ENCODE peak calls at places on chromosome 1, in six cellular contexts. W is CD8-positive, alpha-beta T cell; H is AG04450; Y is NB4; G is astrocyte of the spinal cord; F is heart left ventricle. E is an unnamed sample.

GRCh38 chr1:65170511-65171142 is 22.6 kb downstream of the AK4 start:
- DNase-seq in W (no peak), H (no peak), Y (peak; percentile 43), G (peak; percentile 75), F (no peak), E (peak; percentile 51)

GRCh38 chr1:100924212-100924611 is 28.3 kb downstream of the SLC30A7 start:
- DNase-seq in W (no peak), H (no peak), Y (no peak), G (peak; percentile 3), F (no peak), E (peak; percentile 22)

GRCh38 chr1:182392045-182393028 is 747 bp upstream of the GLUL start:
- DNase-seq in W (no peak), H (no peak), Y (peak; percentile 90), G (peak; percentile 29), F (peak; percentile 87), E (peak; percentile 48)

GRCh38 chr1:62917805-62918204 is 133.9 kb downstream of the ATG4C start:
- DNase-seq in W (no peak), H (no peak), Y (no peak), G (no peak), F (no peak), E (no peak)

GRCh38 chr1:181151378-181152326 is 63.2 kb downstream of the IER5 start:
- DNase-seq in W (no peak), H (no peak), Y (no peak), G (no peak), F (no peak), E (no peak)

GRCh38 chr1:25433389-25434186 is 2.9 kb downstream of the MACO1 start:
- DNase-seq in W (no peak), H (no peak), Y (no peak), G (no peak), F (no peak), E (peak; percentile 33)

GRCh38 chr1:53134961-53135734 is 7.3 kb downstream of the SLC1A7 start:
- DNase-seq in W (no peak), H (peak; percentile 74), Y (no peak), G (no peak), F (no peak), E (peak; percentile 98)

GRCh38 chr1:29586991-29587745 is 350.8 kb downstream of the PTPRU start:
- DNase-seq in W (no peak), H (no peak), Y (peak; percentile 52), G (peak; percentile 49), F (no peak), E (peak; percentile 3)

GRCh38 chr1:221035680-221036153 is 156.5 kb downstream of the HLX start:
- DNase-seq in W (no peak), H (no peak), Y (peak; percentile 49), G (peak; percentile 55), F (no peak), E (peak; percentile 65)

DNA sequence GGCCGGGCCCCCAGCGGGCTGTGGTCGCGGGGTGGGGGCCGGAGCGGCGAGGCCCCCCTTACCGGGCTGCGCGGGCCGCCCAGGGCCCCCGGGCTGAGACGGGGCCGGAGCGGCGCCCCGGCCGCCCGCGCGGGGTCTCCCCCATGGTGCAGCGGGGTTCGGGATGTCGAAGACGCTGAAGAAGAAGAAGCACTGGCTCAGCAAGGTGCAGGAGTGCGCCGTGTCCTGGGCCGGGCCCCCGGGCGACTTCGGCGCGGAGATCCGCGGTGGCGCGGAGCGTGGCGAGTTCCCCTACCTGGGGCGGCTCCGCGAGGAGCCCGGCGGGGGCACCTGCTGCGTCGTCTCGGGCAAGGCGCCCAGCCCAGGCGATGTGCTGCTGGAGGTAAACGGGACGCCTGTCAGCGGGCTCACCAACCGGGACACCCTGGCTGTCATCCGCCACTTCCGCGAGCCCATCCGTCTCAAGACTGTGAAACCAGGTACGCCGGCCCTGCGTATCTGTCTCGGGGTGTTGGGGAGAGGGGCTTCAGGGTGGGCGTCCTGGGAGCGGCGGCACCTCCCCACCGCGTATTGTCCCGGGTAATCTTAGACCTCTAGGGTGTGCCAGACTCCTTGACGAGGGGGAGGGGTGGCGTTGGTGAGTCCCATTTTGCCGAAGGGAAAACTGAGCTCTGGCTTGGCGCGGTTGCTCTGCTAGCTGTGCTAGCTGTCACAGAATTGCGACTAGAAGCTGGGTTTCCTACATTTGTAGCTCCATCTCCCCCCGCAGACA is 742 bp downstream of the MAGI3 start:
- DNase-seq in W (peak; percentile 39), H (no peak), Y (peak; percentile 47), G (no peak), F (peak; percentile 76), E (no peak)
- TF ChIP-seq CTCF in W (no peak), H (no peak), Y (no peak), G (no peak), F (no peak), E (no peak)

DNA sequence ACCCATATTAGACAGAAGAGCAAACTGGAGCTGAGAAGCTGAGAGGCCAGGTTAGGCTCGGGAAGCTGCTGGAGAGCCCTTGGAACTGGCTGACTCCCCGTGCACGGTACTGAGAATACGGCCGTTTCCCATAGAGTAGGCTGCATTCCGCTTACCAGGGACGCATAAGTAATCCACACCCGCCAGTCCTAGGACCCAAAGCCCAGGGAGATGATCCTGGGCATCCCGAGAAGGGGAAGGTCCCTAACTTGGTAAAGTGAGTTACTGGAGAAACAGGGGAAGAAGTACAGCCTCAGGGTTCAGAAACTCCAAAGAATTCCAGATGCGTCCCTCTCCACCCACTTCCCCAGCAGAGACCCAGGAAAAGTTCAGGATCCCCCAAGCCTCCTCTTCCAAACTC is 1.3 kb downstream of the LRRC38 start:
- DNase-seq in W (no peak), H (no peak), Y (no peak), G (no peak), F (no peak), E (no peak)
- H3K4me3 ChIP-seq in W (no peak overlapping the region), H (no peak overlapping the region), Y (no peak overlapping the region), G (no peak overlapping the region), F (no peak overlapping the region), E (no peak overlapping the region)

GRCh38 chr1:214452152-214452806 is 99.1 kb downstream of the PTPN14 start:
- DNase-seq in W (no peak), H (no peak), Y (no peak), G (no peak), F (no peak), E (no peak)
- TF ChIP-seq CTCF in W (no peak), H (peak; percentile 26), Y (no peak), G (no peak), F (no peak), E (no peak)

DNA sequence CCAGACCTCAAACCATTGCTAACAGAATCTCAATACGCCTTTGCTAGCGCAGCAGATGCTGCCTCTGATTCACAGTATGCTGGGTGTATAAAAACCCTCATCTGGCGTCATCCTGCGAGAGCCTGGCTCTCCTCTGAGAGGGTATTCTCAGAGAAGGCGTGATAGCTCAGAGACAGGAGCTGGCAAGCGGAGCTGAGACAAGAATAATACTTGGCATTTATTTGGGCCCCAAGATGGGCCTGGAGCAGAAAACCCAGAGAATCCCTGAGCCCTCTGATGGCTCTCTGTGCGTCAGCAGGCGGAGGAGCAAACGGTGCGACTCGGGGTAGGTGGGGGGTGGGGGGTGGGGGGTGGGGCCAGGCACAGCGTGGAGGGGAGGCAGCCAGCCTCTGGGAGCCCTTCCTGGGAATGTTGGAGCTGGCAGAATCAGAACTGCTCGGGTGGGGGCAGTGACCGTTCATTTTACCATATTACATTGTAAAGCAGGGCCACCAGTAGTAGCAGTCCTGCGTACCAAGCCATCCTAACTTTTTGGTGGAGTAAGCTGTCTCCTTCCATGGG is 6.9 kb downstream of the RIIAD1 start:
- DNase-seq in W (no peak), H (peak; percentile 16), Y (no peak), G (peak; percentile 53), F (no peak), E (peak; percentile 74)
- H3K4me3 ChIP-seq in W (no peak overlapping the region), H (no peak overlapping the region), Y (no peak overlapping the region), G (peak overlapping the region; percentile 1), F (peak overlapping the region; percentile 36), E (peak overlapping the region; percentile 31)